ENCODE peak calls at places on chromosomes 2 and 18, in four cellular contexts. W is HL-60, Y is GM12878, D is K562. Z is an unnamed sample.

GRCh38 chr2:223712642-223713041 is 110.5 kb upstream of the SCG2 start:
- DNase-seq in Y (no peak), W (no peak), D (no peak), Z (no peak)

GRCh38 chr2:120108049-120108448 is 95.2 kb downstream of the EPB41L5 start:
- DNase-seq in Y (no peak), W (no peak), D (no peak), Z (no peak)

GRCh38 chr2:15956230-15956629 is 15.9 kb downstream of the MYCN start:
- DNase-seq in W (no peak), D (no peak), Y (no peak), Z (no peak)

GRCh38 chr2:181393472-181393871 is 63.7 kb upstream of the ITGA4 start:
- DNase-seq in D (peak; percentile 6), W (peak; percentile 60), Y (no peak), Z (no peak)

GRCh38 chr18:48832961-48833700 is 117.6 kb downstream of the SMAD7 start:
- DNase-seq in Y (no peak), D (no peak), W (peak; percentile 64), Z (no peak)

GRCh38 chr18:79621501-79621900 is 58.1 kb upstream of the CTDP1 start:
- DNase-seq in D (no peak), W (no peak), Y (no peak), Z (no peak)

GRCh38 chr2:1550658-1551316 is 137.5 kb downstream of the TPO start:
- DNase-seq in Y (no peak), W (peak; percentile 24), D (peak; percentile 56), Z (peak; percentile 91)

GRCh38 chr18:32349728-32350395 is 120.8 kb downstream of the GAREM1 start:
- DNase-seq in W (no peak), D (no peak), Y (no peak), Z (no peak)

GRCh38 chr18:61582205-61582710 is 249.0 kb downstream of the CDH20 start:
- DNase-seq in W (no peak), D (no peak), Y (no peak), Z (no peak)

GRCh38 chr2:239836021-239836765 is 188.9 kb downstream of the NDUFA10 start:
- DNase-seq in D (no peak), W (no peak), Y (no peak), Z (no peak)

GRCh38 chr2:10900216-10901109 is 11.3 kb upstream of the KCNF1 start:
- DNase-seq in Y (no peak), W (peak; percentile 45), D (peak; percentile 41), Z (no peak)

GRCh38 chr2:17912266-17912691 is 33.8 kb downstream of the KCNS3 start:
- DNase-seq in W (no peak), D (no peak), Y (no peak), Z (peak; percentile 22)

GRCh38 chr2:226699321-226699720 is 100.3 kb downstream of the IRS1 start:
- DNase-seq in Y (no peak), D (peak; percentile 16), W (no peak), Z (no peak)

GRCh38 chr2:26590439-26590838 is 50.7 kb downstream of the CIB4 start:
- DNase-seq in W (no peak), D (no peak), Y (no peak), Z (no peak)

GRCh38 chr2:191299009-191299408 is 53.8 kb downstream of the MYO1B start:
- DNase-seq in D (no peak), W (no peak), Y (no peak), Z (no peak)

GRCh38 chr18:47898696-47899095 is 31.8 kb downstream of the SMAD2 start:
- DNase-seq in W (no peak), D (no peak), Y (no peak), Z (no peak)

GRCh38 chr2:68791914-68792313 is 57.3 kb downstream of the ARHGAP25 start:
- DNase-seq in W (no peak), Y (no peak), D (no peak), Z (no peak)

GRCh38 chr2:114812261-114812660 is 369.8 kb downstream of the DPP10 start:
- DNase-seq in W (no peak), D (no peak), Y (no peak), Z (no peak)

GRCh38 chr18:24231773-24232735 is 93.2 kb downstream of the CABYR start:
- DNase-seq in D (no peak), W (no peak), Y (no peak), Z (no peak)

GRCh38 chr2:160583162-160583522 is 89.5 kb upstream of the RBMS1 start:
- DNase-seq in W (no peak), Y (no peak), D (no peak), Z (no peak)

GRCh38 chr2:19711470-19712372 is 190.1 kb downstream of the TTC32 start:
- DNase-seq in W (no peak), D (no peak), Y (no peak), Z (no peak)

GRCh38 chr2:121561617-121562268 is 31.1 kb downstream of the RNU4ATAC start:
- DNase-seq in Y (no peak), D (no peak), W (no peak), Z (no peak)

GRCh38 chr18:48915621-48916425 is 34.9 kb downstream of the SMAD7 start:
- DNase-seq in Y (no peak), D (no peak), W (no peak), Z (no peak)

GRCh38 chr2:166518634-166519390 is 24.8 kb upstream of the SCN7A start:
- DNase-seq in Y (no peak), D (no peak), W (no peak), Z (no peak)

GRCh38 chr18:9741461-9741820 is 33.3 kb downstream of the RAB31 start:
- DNase-seq in W (no peak), D (no peak), Y (no peak), Z (no peak)

GRCh38 chr18:35950628-35950982 is 21.9 kb upstream of the RMP24 start:
- DNase-seq in Y (no peak), W (no peak), D (no peak), Z (no peak)

DNA sequence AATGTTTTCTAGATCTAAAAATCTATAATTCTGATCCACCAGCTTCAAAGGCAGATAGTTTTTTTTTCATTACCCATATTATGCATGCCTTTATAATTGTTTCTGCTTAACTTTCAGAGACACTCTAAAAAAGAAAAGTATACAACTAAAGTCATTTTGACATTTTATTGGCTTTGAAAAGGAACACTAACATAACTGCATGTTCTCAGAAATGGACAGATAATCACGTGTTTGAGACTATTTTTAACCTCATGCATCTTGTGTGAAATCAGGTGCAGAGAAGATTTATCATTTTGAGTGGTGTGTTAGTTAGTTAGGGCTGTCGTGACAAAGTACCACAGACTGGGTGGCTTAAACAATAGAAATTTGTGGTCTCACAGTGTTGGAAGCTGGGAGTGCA is 841.5 kb upstream of the LRATD1 start:
- DNase-seq in D (no peak), Y (no peak), W (no peak), Z (no peak)
- TF ChIP-seq POLR2AphosphoS5 in D (no peak), Y (no peak), W (no peak), Z (no peak)

GRCh38 chr2:54559593-54560145 is 103.5 kb downstream of the SPTBN1 start:
- DNase-seq in D (peak; percentile 47), Y (no peak), W (peak; percentile 62), Z (no peak)
- TF ChIP-seq SPI1 in D (no peak), Y (no peak), W (peak; percentile 51), Z (no peak)

GRCh38 chr2:202161106-202161836 is 77.1 kb downstream of the SUMO1 start:
- DNase-seq in W (no peak), Y (no peak), D (no peak), Z (no peak)
- TF ChIP-seq POLR2AphosphoS5 in W (no peak), Y (no peak), D (no peak), Z (no peak)

DNA sequence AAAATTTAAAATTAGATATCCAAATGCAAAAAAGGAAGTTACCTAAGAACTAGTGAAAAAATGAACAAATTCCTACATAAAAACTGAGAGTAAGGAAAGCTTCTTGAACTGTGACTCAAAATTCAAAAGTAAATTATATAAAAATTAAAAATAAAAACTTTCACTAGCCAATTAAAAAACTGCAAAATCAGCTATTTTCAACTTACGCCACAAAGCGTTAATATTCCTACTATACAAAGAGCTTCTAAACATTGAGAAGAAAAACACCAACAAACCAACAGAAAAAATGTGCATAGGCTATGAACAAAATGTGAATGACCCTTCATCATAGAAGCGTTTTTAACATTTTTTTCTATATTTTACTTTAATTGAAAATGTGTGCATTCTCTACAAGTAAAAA is 445.7 kb downstream of the CDH2 start:
- DNase-seq in D (no peak), W (no peak), Y (no peak), Z (no peak)
- TF ChIP-seq SPI1 in D (no peak), W (no peak), Y (no peak), Z (no peak)

DNA sequence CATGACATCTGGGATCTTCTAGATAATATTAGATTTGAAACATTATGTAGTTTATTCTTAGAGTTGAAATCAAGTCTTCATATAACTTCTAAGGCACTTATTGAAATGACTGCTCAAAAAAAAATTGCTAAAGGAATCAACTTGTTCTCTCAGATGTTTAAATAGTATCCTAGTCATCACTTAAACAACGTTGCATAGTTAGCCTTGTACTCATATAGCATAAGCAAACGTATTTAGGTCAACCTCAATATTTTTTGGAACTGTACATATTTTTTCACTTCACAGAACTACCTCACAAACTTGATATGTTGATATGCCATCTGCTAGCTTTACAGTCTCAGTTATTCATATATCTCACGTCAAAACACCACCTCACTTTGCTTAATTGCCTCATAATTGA is 47.1 kb upstream of the CREB1 start:
- DNase-seq in D (no peak), Y (no peak), W (no peak), Z (no peak)
- TF ChIP-seq POLR2AphosphoS5 in D (no peak), Y (no peak), W (no peak), Z (no peak)

GRCh38 chr2:144963031-144963430 is 443.1 kb upstream of the ZEB2 start:
- DNase-seq in W (no peak), Y (no peak), D (no peak), Z (no peak)

GRCh38 chr2:144965172-144965571 is 445.3 kb upstream of the ZEB2 start:
- DNase-seq in Y (no peak), D (no peak), W (no peak), Z (no peak)

GRCh38 chr2:144959416-144959815 is 439.5 kb upstream of the ZEB2 start:
- DNase-seq in W (no peak), Y (no peak), D (no peak), Z (no peak)
- TF ChIP-seq SPI1 in W (no peak), Y (no peak), D (no peak), Z (no peak)